ENCODE peak calls at places on chromosomes 1 and 21, in six cellular contexts. R, K, J, U, B and C are unnamed samples.

GRCh38 chr1:209051598-209051997 is 531.9 kb upstream of the CAMK1G start:
- DNase-seq in R (no peak), K (no peak), J (no peak), U (no peak), B (no peak), C (no peak)

GRCh38 chr1:74343191-74343590 is 108.0 kb downstream of the TNNI3K start:
- DNase-seq in R (peak; percentile 39), K (no peak), J (no peak), U (peak; percentile 1), B (peak; percentile 78), C (no peak)

GRCh38 chr1:42756956-42757891 is 9.6 kb downstream of the P3H1 start:
- DNase-seq in R (peak; percentile 81), K (peak; percentile 69), J (peak; percentile 55), U (peak; percentile 81), B (peak; percentile 76), C (peak; percentile 77)

GRCh38 chr1:67532452-67533216 is 102.4 kb upstream of the SERBP1 start:
- DNase-seq in R (peak; percentile 80), K (peak; percentile 87), J (peak; percentile 81), U (peak; percentile 83), B (peak; percentile 86), C (peak; percentile 73)

GRCh38 chr1:227070638-227071285 is 130.7 kb downstream of the COQ8A start:
- DNase-seq in R (no peak), K (no peak), J (no peak), U (no peak), B (no peak), C (no peak)

GRCh38 chr1:33099290-33100118 is 18.6 kb downstream of the AZIN2 start:
- DNase-seq in R (no peak), K (peak; percentile 97), J (peak; percentile 90), U (peak; percentile 100), B (peak; percentile 74), C (peak; percentile 20)

GRCh38 chr1:234933475-234933874 is 195.2 kb downstream of the TOMM20 start:
- DNase-seq in R (no peak), K (peak; percentile 70), J (no peak), U (peak; percentile 90), B (no peak), C (peak; percentile 31)

GRCh38 chr1:47942238-47942629 is 55.0 kb downstream of the TRABD2B start:
- DNase-seq in R (no peak), K (peak; percentile 19), J (no peak), U (peak; percentile 27), B (no peak), C (no peak)

GRCh38 chr1:200240655-200241054 is 169.2 kb downstream of the ZNF281 start:
- DNase-seq in R (no peak), K (no peak), J (no peak), U (no peak), B (no peak), C (no peak)

GRCh38 chr1:201847150-201847549 is 18.2 kb downstream of the IPO9 start:
- DNase-seq in R (no peak), K (no peak), J (no peak), U (no peak), B (no peak), C (no peak)

GRCh38 chr1:11417162-11417561 is 61.8 kb upstream of the DISP3 start:
- DNase-seq in R (no peak), K (no peak), J (no peak), U (no peak), B (no peak), C (no peak)

GRCh38 chr21:42646836-42647235 is 6.6 kb upstream of the PDE9A start:
- DNase-seq in R (no peak), K (no peak), J (no peak), U (no peak), B (no peak), C (no peak)

GRCh38 chr1:200866521-200866920 is 6.3 kb upstream of the GPR25 start:
- DNase-seq in R (no peak), K (no peak), J (no peak), U (peak; percentile 43), B (no peak), C (no peak)

GRCh38 chr1:5943373-5944068 is 48.7 kb downstream of the NPHP4 start:
- DNase-seq in R (no peak), K (no peak), J (no peak), U (no peak), B (no peak), C (no peak)

GRCh38 chr1:53182111-53182593 is 14.5 kb upstream of the CPT2 start:
- DNase-seq in R (peak; percentile 90), K (peak; percentile 95), J (peak; percentile 80), U (peak; percentile 69), B (peak; percentile 88), C (peak; percentile 82)

GRCh38 chr1:86788300-86789206 is 84.2 kb downstream of the SH3GLB1 start:
- DNase-seq in R (no peak), K (peak; percentile 79), J (no peak), U (peak; percentile 74), B (peak; percentile 19), C (no peak)

GRCh38 chr1:227905573-227906487 is 41.9 kb downstream of the WNT9A start:
- DNase-seq in R (no peak), K (no peak), J (no peak), U (no peak), B (no peak), C (no peak)

GRCh38 chr1:115210302-115210711 is 121.0 kb upstream of the TSPAN2 start:
- DNase-seq in R (no peak), K (peak; percentile 97), J (no peak), U (peak; percentile 71), B (no peak), C (no peak)

GRCh38 chr1:229032455-229032854 is 238.5 kb upstream of the RAB4A start:
- DNase-seq in R (no peak), K (no peak), J (no peak), U (peak; percentile 11), B (no peak), C (no peak)

GRCh38 chr1:19610282-19610978 is 33.7 kb upstream of the NBL1 start:
- DNase-seq in R (no peak), K (peak; percentile 13), J (no peak), U (peak; percentile 52), B (no peak), C (no peak)

GRCh38 chr1:199123615-199124014 is 484.8 kb downstream of the PTPRC start:
- DNase-seq in R (no peak), K (peak; percentile 3), J (no peak), U (peak; percentile 93), B (peak; percentile 20), C (no peak)

GRCh38 chr1:184843732-184844495 is 89.3 kb upstream of the EDEM3 start:
- DNase-seq in R (no peak), K (no peak), J (no peak), U (no peak), B (no peak), C (no peak)

GRCh38 chr1:116412898-116413297 is 39.9 kb downstream of the ATP1A1 start:
- DNase-seq in R (no peak), K (no peak), J (no peak), U (no peak), B (no peak), C (no peak)

GRCh38 chr1:38026592-38027200 is 14.2 kb downstream of the UTP11 start:
- DNase-seq in R (peak; percentile 80), K (peak; percentile 68), J (no peak), U (peak; percentile 70), B (peak; percentile 77), C (peak; percentile 27)

GRCh38 chr1:77228836-77229235 is 9.6 kb upstream of the PIGK start:
- DNase-seq in R (no peak), K (no peak), J (no peak), U (no peak), B (no peak), C (no peak)

GRCh38 chr1:17239420-17239819 is 9.5 kb upstream of the PADI3 start:
- DNase-seq in R (peak; percentile 93), K (peak; percentile 79), J (peak; percentile 98), U (peak; percentile 83), B (peak; percentile 72), C (peak; percentile 82)

GRCh38 chr1:88661951-88662664 is 22.0 kb upstream of the PKN2 start:
- DNase-seq in R (peak; percentile 45), K (no peak), J (no peak), U (no peak), B (no peak), C (no peak)

GRCh38 chr1:14761754-14762153 is 163.3 kb downstream of the KAZN start:
- DNase-seq in R (no peak), K (no peak), J (no peak), U (no peak), B (no peak), C (peak; percentile 63)
- H3K4me2 ChIP-seq in R (peak overlapping the region; percentile 54), K (no peak overlapping the region), J (no peak overlapping the region), U (no peak overlapping the region), B (no peak overlapping the region), C (peak overlapping the region; percentile 67)

GRCh38 chr1:149962039-149962647 is 25.5 kb upstream of the MTMR11 start:
- DNase-seq in R (peak; percentile 74), K (peak; percentile 89), J (peak; percentile 58), U (peak; percentile 83), B (peak; percentile 81), C (peak; percentile 80)
- TF ChIP-seq EZH2phosphoT487 in R (no peak), K (no peak), J (no peak), U (no peak), B (no peak), C (no peak)

GRCh38 chr1:54404939-54405880 is 984 bp downstream of the SSBP3 start:
- DNase-seq in R (peak; percentile 71), K (peak; percentile 18), J (no peak), U (peak; percentile 61), B (peak; percentile 55), C (no peak)
- H3K4me1 ChIP-seq in R (peaks cover 48% of the 10 kb centered on the region), K (peaks cover 38% of the 10 kb centered on the region), J (peaks cover 41% of the 10 kb centered on the region), U (peaks cover 35% of the 10 kb centered on the region), B (peaks cover 59% of the 10 kb centered on the region), C (peaks cover 51% of the 10 kb centered on the region)

GRCh38 chr1:172607145-172607544 is 51.8 kb upstream of the FASLG start:
- DNase-seq in R (no peak), K (peak; percentile 62), J (no peak), U (no peak), B (no peak), C (no peak)
- H3K4me2 ChIP-seq in R (no peak overlapping the region), K (no peak overlapping the region), J (no peak overlapping the region), U (no peak overlapping the region), B (no peak overlapping the region), C (no peak overlapping the region)

DNA sequence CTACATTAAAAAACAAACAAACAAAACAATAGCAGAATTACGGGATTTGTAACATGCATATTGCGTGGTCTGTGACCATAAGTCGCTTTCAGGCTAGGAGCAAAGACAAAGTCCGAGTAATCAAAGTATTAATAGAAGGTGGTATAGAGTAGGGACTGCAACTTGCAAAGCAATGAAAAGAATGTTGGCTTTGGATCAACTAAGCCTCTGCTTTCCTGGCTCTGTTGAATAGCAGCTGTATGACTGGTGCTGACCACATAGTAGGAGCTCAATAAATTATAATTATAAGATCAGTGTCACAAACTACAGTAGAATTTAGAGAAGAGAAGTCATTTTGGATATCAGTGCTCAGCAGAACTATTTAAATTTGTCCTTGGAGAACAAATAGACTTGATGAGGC is 586.4 kb downstream of the DPYD start:
- DNase-seq in R (no peak), K (peak; percentile 33), J (no peak), U (peak; percentile 83), B (no peak), C (no peak)
- TF ChIP-seq EZH2phosphoT487 in R (no peak), K (no peak), J (no peak), U (no peak), B (no peak), C (no peak)